ENCODE peak calls at places on chromosomes 13 and 19, in eight cellular contexts. J, G, R, T, L, S, D and X are unnamed samples.

GRCh38 chr13:40031031-40031430 is 375.6 kb downstream of the COG6 start:
- DNase-seq in S (no peak), R (peak), T (no peak), L (no peak), G (no peak), D (no peak), J (no peak), X (peak)

GRCh38 chr19:12786950-12787349 is 4.3 kb upstream of the JUNB start:
- DNase-seq in S (no peak), T (no peak), G (no peak), R (no peak), J (no peak), D (no peak), L (no peak), X (no peak)

GRCh38 chr13:47904239-47904638 is 96.8 kb downstream of the SUCLA2 start:
- DNase-seq in L (no peak), D (no peak), S (no peak), T (no peak), R (no peak), J (no peak), G (no peak), X (peak)

GRCh38 chr13:39350461-39350881 is 252.5 kb downstream of the LHFPL6 start:
- DNase-seq in G (no peak), T (no peak), J (no peak), R (no peak), S (no peak), L (no peak), D (no peak), X (no peak)

GRCh38 chr19:5352229-5352763 is 11.7 kb upstream of the PTPRS start:
- DNase-seq in S (no peak), J (no peak), T (no peak), L (no peak), D (no peak), R (no peak), G (no peak), X (peak)

GRCh38 chr19:47998800-47999199 is 4.4 kb downstream of the ELSPBP1 start:
- DNase-seq in L (no peak), T (no peak), D (no peak), R (no peak), S (no peak), G (no peak), J (no peak), X (no peak)

GRCh38 chr13:95677564-95678386 is 836 bp downstream of the DNAJC3 start:
- DNase-seq in R (peak), L (no peak), G (no peak), S (no peak), J (no peak), D (no peak), T (no peak), X (peak)

GRCh38 chr19:30667227-30667626 is 295.0 kb downstream of the ZNF536 start:
- DNase-seq in D (no peak), G (no peak), T (no peak), L (no peak), R (no peak), J (no peak), S (no peak), X (no peak)

GRCh38 chr19:29418106-29418684 is 107.6 kb upstream of the VSTM2B start:
- DNase-seq in G (no peak), T (no peak), S (no peak), D (no peak), J (no peak), L (no peak), R (no peak), X (no peak)

GRCh38 chr19:2329162-2329505 is 650 bp downstream of the SPPL2B start:
- DNase-seq in S (no peak), R (peak), J (no peak), T (no peak), G (no peak), L (no peak), D (no peak), X (no peak)

GRCh38 chr19:6064016-6064702 is 46.1 kb downstream of the RFX2 start:
- DNase-seq in J (no peak), G (no peak), R (no peak), D (no peak), L (no peak), S (no peak), T (no peak), X (no peak)

GRCh38 chr13:113800576-113800926 is 41.5 kb downstream of the TMEM255B start:
- DNase-seq in T (no peak), G (no peak), J (no peak), S (no peak), L (no peak), R (no peak), D (no peak), X (no peak)

GRCh38 chr13:50631041-50631440 is 212.5 kb downstream of the DLEU7 start:
- DNase-seq in J (no peak), L (no peak), S (no peak), D (no peak), T (no peak), G (no peak), R (no peak), X (peak)

GRCh38 chr19:28985201-28985600 is 227.8 kb downstream of the UQCRFS1 start:
- DNase-seq in S (no peak), J (no peak), T (no peak), D (no peak), L (no peak), R (no peak), G (no peak), X (no peak)

GRCh38 chr13:48220592-48221300 is 12.3 kb upstream of the ITM2B start:
- DNase-seq in G (no peak), J (no peak), L (no peak), S (no peak), D (no peak), R (no peak), T (peak), X (no peak)

GRCh38 chr13:46951516-46951915 is 54.7 kb upstream of the HTR2A start:
- DNase-seq in J (no peak), L (no peak), R (no peak), D (peak), T (no peak), G (no peak), S (no peak), X (no peak)

GRCh38 chr13:25378528-25378927 is 6.8 kb downstream of the ATP8A2 start:
- DNase-seq in T (no peak), R (no peak), D (no peak), S (no peak), G (no peak), L (no peak), J (no peak), X (no peak)

GRCh38 chr19:7366701-7367420 is 18.1 kb downstream of the ARHGEF18 start:
- DNase-seq in D (no peak), S (no peak), R (no peak), J (no peak), T (peak), L (no peak), G (no peak), X (peak)

GRCh38 chr13:112260108-112261055 is 115.8 kb upstream of the SPACA7 start:
- DNase-seq in T (no peak), D (no peak), L (no peak), J (no peak), S (no peak), R (no peak), G (no peak), X (no peak)

GRCh38 chr13:79241697-79242096 is 164.4 kb downstream of the RBM26 start:
- DNase-seq in L (no peak), G (no peak), D (no peak), R (no peak), J (no peak), S (no peak), T (no peak), X (no peak)

GRCh38 chr19:55086730-55087541 is 11.3 kb downstream of the EPS8L1 start:
- DNase-seq in S (peak), L (peak), T (peak), G (peak), J (no peak), R (peak), D (peak), X (peak)

GRCh38 chr13:26473571-26474230 is 83.8 kb upstream of the WASF3 start:
- DNase-seq in S (no peak), R (no peak), T (no peak), D (no peak), G (no peak), J (no peak), L (no peak), X (no peak)

GRCh38 chr13:57787058-57787791 is 155.7 kb downstream of the PCDH17 start:
- DNase-seq in R (no peak), J (no peak), G (peak), D (no peak), S (no peak), L (no peak), T (no peak), X (no peak)

GRCh38 chr13:33763021-33763420 is 54.9 kb upstream of the RFC3 start:
- DNase-seq in R (no peak), D (no peak), J (no peak), L (no peak), G (no peak), S (no peak), T (no peak), X (no peak)

GRCh38 chr13:37791699-37792098 is 77.9 kb downstream of the TRPC4 start:
- DNase-seq in R (no peak), G (no peak), L (no peak), D (no peak), J (no peak), T (no peak), S (no peak), X (peak)